ENCODE peak calls at places on chromosome 21, in four cellular contexts. N is brain microvascular endothelial cell; D is cerebellum; A is stimulated activated naive CD8-positive, alpha-beta T cell treated with anti-CD3 and anti-CD28 coated beads, Interleukin-15, Interleukin-2, amounts not matched to agents 100 U/mL and 50 U/mL, for 24 hours. O is an unnamed sample.
A peak's percentile ranks its signal among the peaks of the same experiment; 100 is the strongest.

GRCh38 chr21:42299324-42300044 is 15.7 kb downstream of the TFF3 start:
- DNase-seq in N (no peak), D (no peak), A (peak; percentile 32), O (no peak)

GRCh38 chr21:29436143-29436542 is 137.4 kb downstream of the BACH1 start:
- DNase-seq in N (no peak), D (no peak), A (peak; percentile 39), O (no peak)

GRCh38 chr21:17925000-17925610 is 105.9 kb upstream of the C21orf91 start:
- DNase-seq in N (peak; percentile 47), D (peak; percentile 31), A (peak; percentile 49), O (peak; percentile 31)

GRCh38 chr21:34779860-34780259 is 111.1 kb downstream of the CLIC6 start:
- DNase-seq in N (no peak), D (no peak), A (no peak), O (no peak)

GRCh38 chr21:35882791-35883240 is 177.5 kb downstream of the SETD4 start:
- DNase-seq in N (peak; percentile 14), D (no peak), A (no peak), O (no peak)

GRCh38 chr21:36640260-36641244 is 58.4 kb upstream of the SIM2 start:
- DNase-seq in N (no peak), D (no peak), A (no peak), O (no peak)

GRCh38 chr21:29938968-29939858 is 583 bp downstream of the GRIK1 start:
- DNase-seq in N (no peak), D (peak; percentile 4), A (no peak), O (peak; percentile 65)

GRCh38 chr21:33622253-33622652 is 19.3 kb downstream of the CRYZL1 start:
- DNase-seq in N (no peak), D (no peak), A (no peak), O (no peak)

GRCh38 chr21:20997633-20998455 is at the start of gene NCAM2:
- DNase-seq in N (peak; percentile 10), D (peak; percentile 36), A (peak; percentile 58), O (peak; percentile 85)

GRCh38 chr21:42108941-42109340 is 37.8 kb downstream of the UMODL1 start:
- DNase-seq in N (no peak), D (no peak), A (no peak), O (no peak)

GRCh38 chr21:16211339-16212303 is 481.8 kb downstream of the USP25 start:
- DNase-seq in N (peak; percentile 22), D (no peak), A (no peak), O (no peak)

GRCh38 chr21:26717146-26717739 is 128.0 kb downstream of the ADAMTS1 start:
- DNase-seq in N (no peak), D (peak; percentile 20), A (no peak), O (no peak)

GRCh38 chr21:34933609-34934345 is 115.3 kb downstream of the RUNX1 start:
- DNase-seq in N (no peak), D (no peak), A (no peak), O (no peak)

GRCh38 chr21:37563641-37564340 is 197.2 kb downstream of the DYRK1A start:
- DNase-seq in N (peak; percentile 83), D (peak; percentile 95), A (peak; percentile 91), O (peak; percentile 94)

GRCh38 chr21:43274946-43275310 is 106.1 kb downstream of the CRYAA start:
- DNase-seq in N (no peak), D (no peak), A (no peak), O (no peak)

GRCh38 chr21:36429672-36430546 is 44.7 kb downstream of the CHAF1B start:
- DNase-seq in N (peak; percentile 100), D (no peak), A (peak; percentile 83), O (peak; percentile 52)

GRCh38 chr21:42375141-42375905 is 9.0 kb upstream of the TFF1 start:
- DNase-seq in N (no peak), D (no peak), A (peak; percentile 22), O (no peak)

GRCh38 chr21:29221259-29221744 is 77.4 kb upstream of the BACH1 start:
- DNase-seq in N (peak; percentile 97), D (peak; percentile 8), A (no peak), O (peak; percentile 23)

GRCh38 chr21:38505654-38506523 is 7.6 kb upstream of the ERG start:
- DNase-seq in N (peak; percentile 80), D (peak; percentile 8), A (peak; percentile 12), O (no peak)

GRCh38 chr21:45404726-45405270 is at the start of gene COL18A1:
- DNase-seq in N (no peak), D (peak; percentile 41), A (peak; percentile 48), O (peak; percentile 81)